ENCODE peak calls at places on chromosomes 5 and 9, in five cellular contexts. P is HepG2, M is SK-N-SH, K is K562, U is GM12878. Y is an unnamed sample.

GRCh38 chr5:1090538-1090937 is 21.3 kb downstream of the SLC12A7 start:
- DNase-seq in K (no peak), U (no peak), M (no peak), P (no peak), Y (peak)

GRCh38 chr5:158951951-158952545 is 147.7 kb downstream of the EBF1 start:
- DNase-seq in P (no peak), K (no peak), U (no peak), M (no peak), Y (no peak)

GRCh38 chr9:123359546-123359945 is 3.5 kb downstream of the CRB2 start:
- DNase-seq in K (no peak), P (no peak), M (no peak), U (no peak), Y (no peak)

GRCh38 chr9:129708799-129709198 is 43.4 kb downstream of the PRRX2 start:
- DNase-seq in K (no peak), M (no peak), P (no peak), U (no peak), Y (peak)

GRCh38 chr5:36870399-36871040 is 6.0 kb upstream of the NIPBL start:
- DNase-seq in U (no peak), K (peak), M (peak), P (peak), Y (peak)

GRCh38 chr9:7439355-7439978 is 360.1 kb downstream of the DMAC1 start:
- DNase-seq in M (no peak), P (no peak), K (no peak), U (no peak), Y (peak)

GRCh38 chr9:134491436-134491835 is 150.2 kb upstream of the COL5A1 start:
- DNase-seq in U (no peak), M (no peak), K (no peak), P (no peak), Y (no peak)

GRCh38 chr5:143037071-143037470 is 266.9 kb downstream of the ARHGAP26 start:
- DNase-seq in M (no peak), U (no peak), P (no peak), K (no peak), Y (no peak)

GRCh38 chr5:142892021-142892420 is 121.8 kb downstream of the ARHGAP26 start:
- DNase-seq in K (no peak), U (no peak), M (no peak), P (no peak), Y (no peak)

GRCh38 chr5:26388946-26389345 is 649.4 kb downstream of the CDH9 start:
- DNase-seq in P (no peak), K (no peak), M (no peak), U (no peak), Y (no peak)

GRCh38 chr9:2987679-2988078 is 143.8 kb upstream of the PUM3 start:
- DNase-seq in U (no peak), P (no peak), K (no peak), M (no peak), Y (no peak)

GRCh38 chr5:152606739-152607138 is 201.7 kb upstream of the NMUR2 start:
- DNase-seq in U (no peak), P (no peak), K (no peak), M (no peak), Y (no peak)

GRCh38 chr9:19231126-19232035 is 888 bp downstream of the DENND4C start:
- DNase-seq in M (peak), P (no peak), K (peak), U (no peak), Y (peak)

GRCh38 chr5:178832618-178833201 is 27.0 kb upstream of the ZNF354B start:
- DNase-seq in P (no peak), K (peak), U (no peak), M (no peak), Y (no peak)
- TF ChIP-seq MXI1 in P (no peak), K (no peak), U (no peak), M (no peak), Y (no peak)

GRCh38 chr5:137486707-137487106 is 12.4 kb downstream of the SPOCK1 start:
- DNase-seq in K (no peak), M (no peak), U (no peak), P (no peak), Y (peak)
- TF ChIP-seq MXI1 in K (no peak), M (no peak), U (no peak), P (no peak), Y (no peak)

GRCh38 chr5:53373420-53374188 is 106.8 kb upstream of the FST start:
- DNase-seq in P (no peak), U (no peak), M (no peak), K (no peak), Y (peak)

GRCh38 chr5:53376853-53377252 is 103.6 kb upstream of the FST start:
- DNase-seq in K (no peak), P (no peak), U (no peak), M (no peak), Y (no peak)

GRCh38 chr5:53378590-53379247 is 101.7 kb upstream of the FST start:
- DNase-seq in P (no peak), U (no peak), M (no peak), K (no peak), Y (peak)
- TF ChIP-seq MXI1 in P (no peak), U (no peak), M (no peak), K (no peak), Y (no peak)

GRCh38 chr9:112863214-112863613 is 27.5 kb downstream of the SLC46A2 start:
- DNase-seq in P (no peak), M (no peak), K (no peak), U (no peak), Y (peak)
- TF ChIP-seq MXI1 in P (no peak), M (no peak), K (no peak), U (no peak), Y (no peak)

GRCh38 chr5:117455236-117456233 is 880.9 kb upstream of the SEMA6A start:
- DNase-seq in K (no peak), U (no peak), P (peak), M (no peak), Y (no peak)
- TF ChIP-seq MXI1 in K (no peak), U (no peak), P (no peak), M (no peak), Y (no peak)

GRCh38 chr9:105316703-105317102 is 72.3 kb downstream of the SLC44A1 start:
- DNase-seq in M (no peak), P (no peak), U (no peak), K (no peak), Y (no peak)
- TF ChIP-seq MXI1 in M (no peak), P (no peak), U (no peak), K (no peak), Y (no peak)

GRCh38 chr9:112233769-112234168 is 58.7 kb upstream of the SUSD1 start:
- DNase-seq in M (no peak), P (peak), K (no peak), U (no peak), Y (peak)
- TF ChIP-seq MXI1 in M (no peak), P (no peak), K (no peak), U (no peak), Y (no peak)

GRCh38 chr5:163758283-163758711 is 252.9 kb downstream of the MAT2B start:
- DNase-seq in M (no peak), P (no peak), U (no peak), K (no peak), Y (peak)

GRCh38 chr5:163756170-163756569 is 250.8 kb downstream of the MAT2B start:
- DNase-seq in P (no peak), K (no peak), M (no peak), U (no peak), Y (no peak)

GRCh38 chr5:163755505-163755904 is 250.1 kb downstream of the MAT2B start:
- DNase-seq in K (no peak), P (no peak), U (no peak), M (no peak), Y (no peak)

GRCh38 chr5:163759000-163759730 is 253.7 kb downstream of the MAT2B start:
- DNase-seq in M (no peak), K (no peak), P (no peak), U (no peak), Y (no peak)

GRCh38 chr5:163757344-163757743 is 251.9 kb downstream of the MAT2B start:
- DNase-seq in P (no peak), U (no peak), M (no peak), K (no peak), Y (no peak)
- TF ChIP-seq MXI1 in P (no peak), U (no peak), M (no peak), K (no peak), Y (no peak)

GRCh38 chr9:83060557-83060956 is 2.4 kb downstream of the RASEF start:
- DNase-seq in P (no peak), U (no peak), K (no peak), M (peak), Y (no peak)
- TF ChIP-seq MXI1 in P (no peak), U (no peak), K (no peak), M (no peak), Y (no peak)